ENCODE peak calls at places on chromosomes 1 and 21, in nine cellular contexts. O is activated CD8-positive, alpha-beta memory T cell treated with anti-CD3 and anti-CD28 coated beads, Interleukin-2, amount 50 U/mL, for 4 hours; U is neuronal stem cell; I is smooth muscle cell of the brain vasculature; P is NCI-H2029; W is fibroblast of lung; D is AG08395; C is astrocyte of the spinal cord; L is psoas muscle. S is an unnamed sample.

GRCh38 chr1:237470712-237471310 is 419.9 kb downstream of the ZP4 start:
- DNase-seq in O (no peak), U (no peak), I (no peak), P (no peak), W (no peak), D (no peak), C (no peak), L (no peak), S (no peak)

GRCh38 chr1:224211262-224211962 is 28.4 kb downstream of the DEGS1 start:
- DNase-seq in O (no peak), U (no peak), I (peak), P (peak), W (peak), D (peak), C (peak), L (no peak), S (no peak)

GRCh38 chr1:237814319-237814924 is 76.3 kb downstream of the ZP4 start:
- DNase-seq in O (no peak), U (peak), I (no peak), P (no peak), W (peak), D (no peak), C (peak), L (no peak), S (no peak)

GRCh38 chr1:182699673-182700350 is 15.4 kb upstream of the RGS8 start:
- DNase-seq in O (no peak), U (peak), I (no peak), P (no peak), W (no peak), D (peak), C (peak), L (peak), S (no peak)

GRCh38 chr21:17612565-17613241 is at the start of gene BTG3:
- DNase-seq in O (peak), U (peak), I (peak), P (peak), W (peak), D (peak), C (peak), L (peak), S (peak)

GRCh38 chr1:205237526-205238484 is 10.1 kb downstream of the TMCC2 start:
- DNase-seq in O (no peak), U (no peak), I (no peak), P (no peak), W (no peak), D (no peak), C (no peak), L (no peak), S (no peak)

GRCh38 chr1:52669696-52670095 is 28.5 kb downstream of the COA7 start:
- DNase-seq in O (no peak), U (no peak), I (no peak), P (no peak), W (no peak), D (peak), C (no peak), L (no peak), S (no peak)

GRCh38 chr1:225996946-225997545 is 2.1 kb downstream of the SDE2 start:
- DNase-seq in O (no peak), U (no peak), I (no peak), P (no peak), W (no peak), D (no peak), C (peak), L (no peak), S (no peak)

GRCh38 chr21:26887241-26887640 is 42.0 kb upstream of the ADAMTS1 start:
- DNase-seq in O (no peak), U (no peak), I (no peak), P (no peak), W (peak), D (no peak), C (peak), L (no peak), S (no peak)

GRCh38 chr1:47690341-47691244 is 252.7 kb downstream of the FOXD2 start:
- DNase-seq in O (no peak), U (no peak), I (no peak), P (no peak), W (no peak), D (no peak), C (no peak), L (no peak), S (no peak)

GRCh38 chr1:118960026-118960561 is 28.0 kb downstream of the TBX15 start:
- DNase-seq in O (no peak), U (no peak), I (no peak), P (no peak), W (no peak), D (no peak), C (peak), L (peak), S (no peak)

GRCh38 chr1:204464701-204465100 is 29.9 kb downstream of the PIK3C2B start:
- DNase-seq in O (no peak), U (no peak), I (no peak), P (no peak), W (no peak), D (no peak), C (no peak), L (no peak), S (no peak)

GRCh38 chr1:179973198-179974114 is 18.8 kb downstream of the CEP350 start:
- DNase-seq in O (no peak), U (no peak), I (no peak), P (no peak), W (peak), D (no peak), C (no peak), L (no peak), S (no peak)

GRCh38 chr1:241518447-241519307 is 878 bp downstream of the FH start:
- DNase-seq in O (peak), U (no peak), I (no peak), P (no peak), W (peak), D (peak), C (peak), L (no peak), S (no peak)

GRCh38 chr1:151988405-151988851 is 5.2 kb downstream of the S100A10 start:
- DNase-seq in O (no peak), U (no peak), I (no peak), P (no peak), W (peak), D (peak), C (peak), L (no peak), S (no peak)

GRCh38 chr1:35646043-35646442 is 4.7 kb upstream of the PSMB2 start:
- DNase-seq in O (no peak), U (no peak), I (no peak), P (no peak), W (no peak), D (peak), C (no peak), L (no peak), S (no peak)

GRCh38 chr1:184878602-184879001 is 95.7 kb downstream of the NIBAN1 start:
- DNase-seq in O (no peak), U (no peak), I (no peak), P (no peak), W (no peak), D (no peak), C (no peak), L (no peak), S (no peak)

GRCh38 chr1:27603320-27603961 is 503 bp downstream of the AHDC1 start:
- DNase-seq in O (no peak), U (no peak), I (no peak), P (peak), W (no peak), D (no peak), C (no peak), L (peak), S (peak)

GRCh38 chr1:206944703-206945102 is 1.6 kb downstream of the PIGR start:
- DNase-seq in O (no peak), U (no peak), I (no peak), P (no peak), W (no peak), D (no peak), C (no peak), L (no peak), S (no peak)